ENCODE peak calls at places on chromosomes 16 and 17, in nine cellular contexts. S is tibial nerve, Z is osteocyte, O is neural crest cell, R is endothelial cell, D is retinal pigment epithelial cell, E is A549, N is choroid plexus epithelial cell, X is RWPE1. U is an unnamed sample.

GRCh38 chr17:74028717-74029116 is 174.8 kb upstream of the RPL38 start:
- DNase-seq in S (no peak), N (no peak), D (no peak), O (no peak), R (no peak), E (no peak), X (no peak), Z (no peak), U (no peak)

GRCh38 chr16:7303014-7303676 is 29.5 kb upstream of the RBFOX1 start:
- DNase-seq in N (no peak), S (no peak), X (no peak), O (peak; percentile 26), R (peak; percentile 9), D (no peak), Z (no peak), E (no peak), U (no peak)

GRCh38 chr16:86854895-86855294 is 276.5 kb downstream of the FOXL1 start:
- DNase-seq in X (no peak), R (no peak), D (no peak), Z (no peak), N (peak; percentile 34), O (no peak), S (no peak), E (peak; percentile 14), U (no peak)

GRCh38 chr17:81012574-81013447 is 21.2 kb downstream of the CHMP6 start:
- DNase-seq in Z (no peak), R (no peak), D (no peak), X (no peak), O (no peak), N (no peak), E (no peak), S (no peak), U (no peak)

GRCh38 chr17:69175812-69176517 is 34.3 kb upstream of the ABCA6 start:
- DNase-seq in Z (no peak), R (no peak), E (peak; percentile 24), N (peak; percentile 91), D (no peak), S (no peak), O (no peak), X (peak; percentile 58), U (no peak)

GRCh38 chr17:66580601-66581385 is 254.1 kb upstream of the CACNG5 start:
- DNase-seq in O (no peak), N (peak; percentile 56), X (no peak), S (no peak), D (no peak), E (no peak), Z (peak; percentile 38), R (no peak), U (no peak)

GRCh38 chr16:30470632-30471007 is 1.9 kb upstream of the ITGAL start:
- DNase-seq in R (no peak), N (no peak), S (no peak), X (no peak), E (no peak), D (no peak), O (no peak), Z (no peak), U (no peak)

GRCh38 chr17:64784353-64784798 is 122.3 kb upstream of the SMURF2 start:
- DNase-seq in Z (peak; percentile 70), R (no peak), D (no peak), X (no peak), S (no peak), N (no peak), E (no peak), O (no peak), U (peak; percentile 50)

GRCh38 chr17:39755550-39756375 is 18.0 kb downstream of the GRB7 start:
- DNase-seq in Z (no peak), D (no peak), O (no peak), X (no peak), R (no peak), S (no peak), E (no peak), N (peak; percentile 35), U (no peak)

GRCh38 chr17:6654816-6655731 is 3.5 kb downstream of the C17orf100 start:
- DNase-seq in X (peak; percentile 74), R (peak; percentile 48), O (no peak), E (no peak), N (no peak), D (no peak), Z (peak; percentile 73), S (no peak), U (no peak)

GRCh38 chr16:71882505-71883192 is 1.3 kb downstream of the ZNF821 start:
- DNase-seq in S (peak; percentile 52), E (peak; percentile 83), X (peak; percentile 82), Z (peak; percentile 84), O (peak; percentile 78), R (peak; percentile 74), N (peak; percentile 87), D (peak; percentile 36), U (no peak)

DNA sequence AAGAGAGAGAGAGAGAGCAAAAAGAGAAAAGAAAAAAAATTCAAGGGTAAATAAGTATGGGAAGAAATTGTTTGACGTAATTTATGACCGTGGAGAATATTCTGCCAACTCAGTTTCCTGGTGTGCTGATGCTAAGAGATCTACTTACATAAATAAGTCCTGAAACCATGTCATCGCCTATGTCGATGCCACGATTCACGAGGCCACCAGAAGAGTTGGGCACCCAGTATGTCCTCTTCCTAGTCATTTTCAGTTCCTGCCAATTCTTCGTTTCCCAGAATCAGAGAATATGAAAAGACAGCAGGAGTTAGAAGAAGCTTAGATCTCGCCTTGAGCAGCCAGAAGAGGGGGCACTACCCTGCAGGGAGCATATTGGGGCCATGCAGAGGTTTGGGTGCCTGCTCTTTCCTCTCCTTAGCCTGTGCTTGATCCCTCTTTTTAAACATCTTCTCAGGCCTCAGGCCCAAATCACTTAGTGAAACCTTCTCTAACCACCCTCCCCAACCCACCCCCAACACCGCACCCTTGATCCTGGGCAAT is 12.4 kb upstream of the LONP2 start:
- DNase-seq in S (no peak), O (peak; percentile 28), X (no peak), N (peak; percentile 76), D (no peak), R (peak; percentile 57), Z (no peak), E (peak; percentile 23), U (no peak)
- TF ChIP-seq CTCF in S (no peak), O (peak; percentile 51), X (no peak), N (peak; percentile 88), D (peak; percentile 88), R (no peak), Z (peak; percentile 63), E (peak; percentile 55), U (peak; percentile 68)

GRCh38 chr17:76527430-76528111 is 9.9 kb downstream of the CYGB start:
- DNase-seq in N (peak; percentile 82), O (no peak), E (no peak), Z (no peak), D (no peak), X (no peak), R (no peak), S (peak; percentile 67), U (no peak)
- TF ChIP-seq CTCF in N (peak; percentile 28), O (no peak), E (no peak), Z (peak; percentile 10), D (peak; percentile 12), X (no peak), R (no peak), S (no peak), U (peak; percentile 54)

GRCh38 chr16:88610080-88610479 is 28.3 kb upstream of the IL17C start:
- DNase-seq in D (no peak), R (no peak), Z (no peak), X (no peak), S (no peak), N (no peak), E (peak; percentile 29), O (no peak), U (no peak)
- TF ChIP-seq CTCF in D (peak; percentile 26), R (no peak), Z (no peak), X (no peak), S (no peak), N (peak; percentile 26), E (no peak), O (peak; percentile 26), U (peak; percentile 44)

DNA sequence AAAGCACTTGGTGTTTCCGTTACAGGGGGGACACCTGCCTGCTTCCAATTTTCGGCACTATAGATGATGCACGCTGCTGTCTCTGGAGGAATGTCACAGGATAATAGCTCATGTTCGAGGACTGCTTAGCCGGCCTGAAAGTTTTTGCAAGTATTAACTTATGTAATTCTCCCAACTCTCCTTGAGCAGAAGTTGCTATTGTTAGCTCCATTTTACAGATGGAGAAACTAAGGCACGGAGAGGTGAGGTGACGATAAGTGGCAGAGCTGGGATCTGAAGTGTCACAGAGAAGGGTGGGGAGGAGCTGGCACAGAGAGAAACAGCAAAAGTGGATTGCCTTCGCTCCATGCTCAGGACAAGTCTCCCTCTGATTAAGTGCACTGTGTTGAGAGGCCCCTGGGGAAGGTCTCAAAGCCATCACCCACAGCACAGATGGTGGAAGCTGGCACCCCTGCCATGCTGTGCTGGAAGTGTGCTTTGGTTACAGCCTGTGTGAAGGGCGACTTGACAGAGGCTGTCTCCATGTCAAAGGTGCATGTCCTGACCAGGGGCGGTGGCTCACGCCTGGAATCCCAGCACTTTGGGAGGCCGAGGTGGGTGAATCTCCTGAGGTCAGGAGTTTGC is 40.8 kb upstream of the MEAK7 start:
- DNase-seq in S (no peak), X (no peak), E (no peak), D (no peak), N (no peak), O (no peak), R (no peak), Z (no peak), U (no peak)
- TF ChIP-seq CTCF in S (no peak), X (no peak), E (no peak), D (no peak), N (no peak), O (no peak), R (no peak), Z (no peak), U (no peak)

DNA sequence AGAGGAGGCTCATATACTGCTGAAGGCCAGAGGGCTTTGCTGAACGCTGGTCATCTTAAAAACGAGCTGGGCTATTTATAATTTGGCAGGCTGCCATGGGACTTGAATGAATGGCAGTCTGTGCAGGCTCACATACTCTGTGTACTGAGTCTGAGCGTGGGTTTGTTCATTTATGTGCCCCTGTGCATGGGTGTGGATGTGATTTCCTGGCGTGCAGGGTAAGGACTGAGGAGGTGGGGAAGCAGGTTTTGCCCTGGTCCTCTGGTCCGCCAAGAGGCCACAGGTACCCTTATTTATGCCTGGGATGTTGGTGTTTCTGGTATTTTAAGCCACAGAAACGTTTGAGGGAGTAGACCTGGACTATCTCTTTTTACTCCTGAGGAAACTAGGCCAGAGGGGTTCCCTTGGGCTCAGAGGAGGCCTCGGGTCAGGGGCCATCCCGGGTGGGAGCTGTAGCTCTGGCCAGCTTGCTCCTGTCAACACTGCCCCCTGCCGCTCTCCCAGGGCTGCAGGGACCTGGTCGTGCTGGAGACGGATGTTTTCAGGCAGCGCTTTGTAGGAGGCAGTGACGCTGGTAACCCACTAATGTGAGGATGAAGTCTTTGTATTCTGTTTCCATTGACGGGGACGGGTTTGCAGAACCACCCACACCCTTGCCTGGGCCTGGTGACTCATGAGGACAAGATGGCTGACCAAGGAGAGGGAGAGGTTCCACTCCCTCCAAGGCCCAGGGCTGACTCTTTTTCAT is 184.4 kb downstream of the MSI2 start:
- DNase-seq in N (peak; percentile 94), S (peak; percentile 34), R (peak; percentile 68), X (peak; percentile 85), O (peak; percentile 67), E (peak; percentile 59), Z (peak; percentile 91), D (peak; percentile 82), U (no peak)
- TF ChIP-seq CTCF in N (peak; percentile 80), S (peak; percentile 58), R (no peak), X (no peak), O (peak; percentile 64), E (peak; percentile 47), Z (peak; percentile 73), D (peak; percentile 67), U (peak; percentile 74)